ENCODE peak calls at places on chromosome 5, in ten cellular contexts. L, W, Q, D, B, R, H, O, X and U are unnamed samples.

GRCh38 chr5:27328480-27328879 is 290.1 kb upstream of the CDH9 start:
- DNase-seq in L (no peak), W (no peak), Q (no peak), D (peak; percentile 88), B (peak; percentile 64), R (no peak), H (no peak), O (no peak), X (peak; percentile 85), U (no peak)

GRCh38 chr5:74017786-74018211 is 391.8 kb downstream of the ARHGEF28 start:
- DNase-seq in L (no peak), W (no peak), Q (no peak), D (peak; percentile 32), B (peak; percentile 32), R (no peak), H (no peak), O (no peak), X (peak; percentile 94), U (no peak)

GRCh38 chr5:129996896-129997295 is 92.6 kb downstream of the CHSY3 start:
- DNase-seq in L (no peak), W (no peak), Q (no peak), D (peak; percentile 48), B (peak; percentile 72), R (no peak), H (no peak), O (no peak), X (no peak), U (no peak)

GRCh38 chr5:87268970-87269377 is 1.3 kb downstream of the RASA1 start:
- DNase-seq in L (no peak), W (no peak), Q (no peak), D (no peak), B (no peak), R (no peak), H (no peak), O (no peak), X (no peak), U (no peak)

GRCh38 chr5:41793156-41793770 is 77.0 kb downstream of the OXCT1 start:
- DNase-seq in L (no peak), W (no peak), Q (no peak), D (peak; percentile 75), B (peak; percentile 78), R (no peak), H (no peak), O (no peak), X (peak; percentile 37), U (no peak)

GRCh38 chr5:127008300-127008975 is 21.9 kb downstream of the MARCHF3 start:
- DNase-seq in L (no peak), W (no peak), Q (no peak), D (no peak), B (no peak), R (no peak), H (no peak), O (no peak), X (no peak), U (no peak)

GRCh38 chr5:95986001-95986400 is 24.4 kb upstream of the ELL2 start:
- DNase-seq in L (no peak), W (no peak), Q (no peak), D (no peak), B (peak; percentile 24), R (no peak), H (no peak), O (no peak), X (no peak), U (no peak)

GRCh38 chr5:112737472-112738179 is at the start of gene APC:
- DNase-seq in L (peak; percentile 79), W (peak; percentile 84), Q (peak; percentile 97), D (peak; percentile 89), B (peak; percentile 91), R (peak; percentile 93), H (peak; percentile 90), O (peak; percentile 95), X (peak; percentile 81), U (peak; percentile 53)

GRCh38 chr5:14895301-14895700 is 23.7 kb upstream of the ANKH start:
- DNase-seq in L (no peak), W (no peak), Q (no peak), D (no peak), B (peak; percentile 15), R (no peak), H (no peak), O (no peak), X (no peak), U (no peak)

GRCh38 chr5:132779961-132780360 is 2.9 kb upstream of the SEPTIN8 start:
- DNase-seq in L (no peak), W (no peak), Q (no peak), D (no peak), B (no peak), R (no peak), H (no peak), O (no peak), X (no peak), U (no peak)

GRCh38 chr5:96129276-96129675 is 167.6 kb upstream of the ELL2 start:
- DNase-seq in L (no peak), W (no peak), Q (no peak), D (no peak), B (no peak), R (no peak), H (no peak), O (no peak), X (no peak), U (no peak)

GRCh38 chr5:159240301-159240870 is 22.7 kb upstream of the UBLCP1 start:
- DNase-seq in L (no peak), W (no peak), Q (no peak), D (no peak), B (peak; percentile 68), R (no peak), H (no peak), O (no peak), X (no peak), U (no peak)

GRCh38 chr5:54669845-54670635 is 152.5 kb downstream of the SNX18 start:
- DNase-seq in L (no peak), W (no peak), Q (no peak), D (no peak), B (no peak), R (no peak), H (no peak), O (no peak), X (no peak), U (no peak)

GRCh38 chr5:26518065-26518464 is 520.3 kb downstream of the CDH9 start:
- DNase-seq in L (no peak), W (no peak), Q (no peak), D (no peak), B (no peak), R (no peak), H (no peak), O (no peak), X (no peak), U (no peak)

GRCh38 chr5:167835146-167835545 is 456.3 kb upstream of the WWC1 start:
- DNase-seq in L (no peak), W (no peak), Q (no peak), D (no peak), B (no peak), R (no peak), H (no peak), O (no peak), X (no peak), U (no peak)

GRCh38 chr5:32069396-32069795 is 104.7 kb downstream of the GOLPH3 start:
- DNase-seq in L (no peak), W (no peak), Q (no peak), D (no peak), B (no peak), R (no peak), H (no peak), O (no peak), X (no peak), U (no peak)

GRCh38 chr5:171820561-171820960 is 34.9 kb downstream of the SMIM23 start:
- DNase-seq in L (no peak), W (no peak), Q (no peak), D (no peak), B (no peak), R (no peak), H (no peak), O (no peak), X (no peak), U (no peak)

GRCh38 chr5:160263326-160263850 is 34.1 kb downstream of the FABP6 start:
- DNase-seq in L (no peak), W (no peak), Q (no peak), D (no peak), B (no peak), R (no peak), H (no peak), O (no peak), X (no peak), U (no peak)
- TF ChIP-seq CTCF in L (no peak), W (no peak), Q (no peak), D (no peak), B (no peak), R (no peak), H (no peak), O (no peak), X (no peak), U (no peak)

GRCh38 chr5:146043722-146044121 is 61.7 kb downstream of the PLAC8L1 start:
- DNase-seq in L (no peak), W (no peak), Q (no peak), D (no peak), B (no peak), R (no peak), H (no peak), O (no peak), X (no peak), U (no peak)

GRCh38 chr5:146042628-146043279 is 62.6 kb downstream of the PLAC8L1 start:
- DNase-seq in L (no peak), W (no peak), Q (no peak), D (peak; percentile 66), B (peak; percentile 63), R (no peak), H (no peak), O (no peak), X (peak; percentile 97), U (no peak)

GRCh38 chr5:146040559-146040958 is 64.8 kb downstream of the PLAC8L1 start:
- DNase-seq in L (no peak), W (no peak), Q (no peak), D (peak; percentile 15), B (peak; percentile 14), R (no peak), H (no peak), O (no peak), X (peak; percentile 26), U (no peak)

GRCh38 chr5:146039420-146039819 is 66.0 kb downstream of the PLAC8L1 start:
- DNase-seq in L (no peak), W (no peak), Q (no peak), D (no peak), B (no peak), R (no peak), H (no peak), O (no peak), X (no peak), U (no peak)

GRCh38 chr5:146041180-146041789 is 64.1 kb downstream of the PLAC8L1 start:
- DNase-seq in L (no peak), W (no peak), Q (no peak), D (peak; percentile 15), B (peak; percentile 30), R (no peak), H (no peak), O (no peak), X (no peak), U (no peak)
- TF ChIP-seq CTCF in L (peak; percentile 28), W (peak; percentile 75), Q (no peak), D (peak; percentile 44), B (peak; percentile 54), R (peak; percentile 37), H (no peak), O (peak; percentile 40), X (peak; percentile 49), U (no peak)

GRCh38 chr5:145975361-145976066 is 39.1 kb downstream of the SH3RF2 start:
- DNase-seq in L (peak; percentile 33), W (no peak), Q (no peak), D (peak; percentile 89), B (peak; percentile 91), R (no peak), H (no peak), O (no peak), X (peak; percentile 93), U (no peak)
- TF ChIP-seq CTCF in L (no peak), W (no peak), Q (no peak), D (no peak), B (no peak), R (no peak), H (no peak), O (no peak), X (no peak), U (no peak)

GRCh38 chr5:98734646-98735045 is 38.8 kb upstream of the RGMB start:
- DNase-seq in L (no peak), W (no peak), Q (no peak), D (no peak), B (no peak), R (no peak), H (no peak), O (no peak), X (no peak), U (no peak)
- TF ChIP-seq CTCF in L (no peak), W (no peak), Q (no peak), D (no peak), B (no peak), R (no peak), H (no peak), O (no peak), X (no peak), U (no peak)